ENCODE peak calls at places on chromosomes 4 and X, in eight cellular contexts. N is breast epithelium, D is lung, K is bronchial epithelial cell, I is psoas muscle, L is sigmoid colon, R is neural progenitor cell, M is GM23248. B is an unnamed sample.

GRCh38 chr4:95877636-95878035 is 37.7 kb downstream of the PDHA2 start:
- DNase-seq in N (no peak), D (no peak), K (peak; percentile 87), I (no peak), L (no peak), R (no peak), M (no peak), B (no peak)

GRCh38 chr4:156762851-156763250 is 208.7 kb downstream of the PDGFC start:
- DNase-seq in N (no peak), D (no peak), K (no peak), I (no peak), L (peak; percentile 62), R (no peak), M (no peak), B (no peak)

GRCh38 chrX:127038065-127038464 is 218.5 kb downstream of the PRR32 start:
- DNase-seq in N (no peak), D (no peak), K (peak; percentile 1), I (no peak), L (no peak), R (peak; percentile 6), M (no peak), B (no peak)

GRCh38 chr4:105093975-105094374 is 52.7 kb upstream of the TET2 start:
- DNase-seq in N (no peak), D (no peak), K (peak; percentile 52), I (no peak), L (no peak), R (no peak), M (no peak), B (no peak)

GRCh38 chr4:141609243-141609642 is 27.1 kb upstream of the IL15 start:
- DNase-seq in N (peak; percentile 24), D (peak; percentile 50), K (peak; percentile 56), I (no peak), L (no peak), R (peak; percentile 10), M (peak; percentile 2), B (no peak)

GRCh38 chrX:39619182-39620009 is 478.4 kb downstream of the BCOR start:
- DNase-seq in N (no peak), D (peak; percentile 39), K (peak; percentile 52), I (no peak), L (no peak), R (no peak), M (no peak), B (no peak)

GRCh38 chrX:53639257-53639656 is 47.3 kb downstream of the HUWE1 start:
- DNase-seq in N (no peak), D (no peak), K (no peak), I (no peak), L (no peak), R (no peak), M (no peak), B (no peak)

GRCh38 chr4:37389967-37390580 is 145.5 kb downstream of the NWD2 start:
- DNase-seq in N (no peak), D (no peak), K (peak; percentile 60), I (no peak), L (no peak), R (peak; percentile 70), M (peak; percentile 57), B (no peak)

GRCh38 chr4:152385551-152385950 is 150.3 kb downstream of the FBXW7 start:
- DNase-seq in N (no peak), D (no peak), K (peak; percentile 14), I (no peak), L (no peak), R (peak; percentile 3), M (peak; percentile 64), B (no peak)

GRCh38 chr4:150033937-150034336 is 44.3 kb upstream of the DCLK2 start:
- DNase-seq in N (no peak), D (no peak), K (peak; percentile 25), I (no peak), L (no peak), R (no peak), M (peak; percentile 12), B (no peak)

GRCh38 chrX:113947548-113947947 is 636.3 kb upstream of the HTR2C start:
- DNase-seq in N (no peak), D (no peak), K (no peak), I (no peak), L (no peak), R (peak; percentile 37), M (no peak), B (no peak)

GRCh38 chr4:125677665-125678307 is 363.0 kb downstream of the FAT4 start:
- DNase-seq in N (no peak), D (no peak), K (no peak), I (no peak), L (no peak), R (no peak), M (no peak), B (no peak)

GRCh38 chr4:138751290-138751689 is 264.3 kb upstream of the NOCT start:
- DNase-seq in N (no peak), D (no peak), K (peak; percentile 39), I (no peak), L (no peak), R (no peak), M (peak; percentile 84), B (no peak)

GRCh38 chr4:53914313-53915016 is 149.9 kb downstream of the CHIC2 start:
- DNase-seq in N (no peak), D (peak; percentile 52), K (peak; percentile 99), I (peak; percentile 34), L (no peak), R (no peak), M (peak; percentile 98), B (peak; percentile 84)

DNA sequence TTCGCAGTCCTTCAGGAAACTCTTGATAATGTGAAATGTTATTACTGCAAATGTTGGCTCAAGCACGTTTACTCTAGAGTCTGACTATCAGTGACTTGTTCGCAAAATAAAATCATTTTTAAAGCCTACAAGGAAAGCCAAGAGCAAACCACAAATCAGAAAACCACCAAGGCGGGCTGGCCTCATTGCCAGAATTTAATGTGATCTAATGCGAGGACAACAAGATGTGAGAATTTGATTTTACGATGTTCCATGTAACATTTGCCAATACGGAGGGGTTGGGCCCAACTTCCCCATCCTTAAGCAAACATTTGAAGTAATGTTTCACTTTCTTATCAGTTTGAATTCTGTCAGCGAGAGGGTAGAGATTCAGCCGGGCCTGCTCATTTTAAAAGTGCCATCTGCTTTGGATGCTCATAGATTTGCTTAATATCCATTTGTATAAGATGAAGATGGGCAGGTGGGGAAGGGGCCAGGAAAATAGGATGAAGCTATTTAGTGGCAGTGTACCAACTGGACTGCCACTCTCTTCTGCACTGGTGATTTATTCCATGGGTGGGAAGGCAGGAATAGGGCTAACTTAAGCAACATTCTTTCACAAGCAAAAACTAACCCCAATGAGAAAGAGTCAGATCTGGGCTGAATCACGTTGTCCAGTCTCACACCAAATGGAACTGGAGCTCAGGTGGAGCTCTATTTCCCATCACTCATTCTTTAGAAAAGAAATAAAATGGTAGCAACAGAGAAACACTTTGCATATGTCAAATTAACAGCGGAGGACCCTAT is 225.3 kb downstream of the ANAPC10 start:
- DNase-seq in N (no peak), D (no peak), K (no peak), I (no peak), L (no peak), R (no peak), M (no peak), B (no peak)
- H3K4me3 ChIP-seq in N (no peak overlapping the region), D (no peak overlapping the region), K (no peak overlapping the region), I (no peak overlapping the region), L (no peak overlapping the region), R (no peak overlapping the region), M (no peak overlapping the region), B (no peak overlapping the region)

GRCh38 chr4:3473251-3473942 is 10.3 kb downstream of the DOK7 start:
- DNase-seq in N (no peak), D (no peak), K (no peak), I (peak; percentile 34), L (no peak), R (peak; percentile 1), M (no peak), B (no peak)
- H3K27me3 ChIP-seq in N (no peaks in the 10 kb centered on the region), D (no peaks in the 10 kb centered on the region), K (peaks cover 41% of the 10 kb centered on the region), I (no peaks in the 10 kb centered on the region), L (no peaks in the 10 kb centered on the region), R (peaks cover 51% of the 10 kb centered on the region), M (no peaks in the 10 kb centered on the region), B (no peaks in the 10 kb centered on the region)

DNA sequence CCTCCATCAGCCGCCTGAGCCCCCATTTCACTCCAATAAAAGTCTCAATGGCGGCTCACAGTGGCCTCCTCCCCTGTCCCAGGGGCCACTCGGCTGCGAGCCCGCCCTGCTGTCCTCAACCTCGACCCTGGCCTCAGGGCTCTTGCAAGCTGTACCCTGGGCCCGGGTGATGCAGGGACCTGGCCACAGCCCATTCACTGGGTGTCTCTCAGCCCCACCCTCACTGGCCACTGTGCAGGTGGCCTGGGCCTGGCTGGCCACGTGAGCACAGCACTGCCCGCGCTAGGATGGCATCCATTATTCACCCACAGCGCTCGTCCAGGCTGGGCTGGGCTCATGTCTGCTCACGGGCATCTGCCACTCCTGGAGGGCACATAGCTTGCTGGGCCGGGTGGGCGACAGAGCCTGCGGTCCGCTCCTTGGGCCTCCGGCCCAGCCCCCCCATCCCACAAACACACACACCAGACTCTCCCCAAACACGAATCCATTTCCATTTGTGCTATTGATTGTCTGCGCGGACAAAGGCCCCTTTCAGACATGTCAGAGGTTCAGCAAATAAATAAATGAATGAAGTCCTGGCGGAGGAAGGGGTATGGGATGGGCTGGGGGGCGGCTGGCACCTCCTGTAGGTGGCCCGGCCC is 16.5 kb upstream of the FGFR3 start:
- DNase-seq in N (no peak), D (no peak), K (no peak), I (no peak), L (no peak), R (no peak), M (no peak), B (no peak)
- H3K4me3 ChIP-seq in N (no peak overlapping the region), D (no peak overlapping the region), K (no peak overlapping the region), I (no peak overlapping the region), L (no peak overlapping the region), R (no peak overlapping the region), M (no peak overlapping the region), B (no peak overlapping the region)

GRCh38 chr4:8123865-8124264 is 34.7 kb downstream of the ABLIM2 start:
- DNase-seq in N (no peak), D (no peak), K (no peak), I (no peak), L (no peak), R (no peak), M (no peak), B (no peak)

GRCh38 chr4:8126523-8126922 is 32.1 kb downstream of the ABLIM2 start:
- DNase-seq in N (no peak), D (no peak), K (no peak), I (no peak), L (no peak), R (no peak), M (no peak), B (no peak)

GRCh38 chr4:8123389-8123788 is 35.2 kb downstream of the ABLIM2 start:
- DNase-seq in N (no peak), D (no peak), K (no peak), I (no peak), L (no peak), R (peak; percentile 33), M (no peak), B (no peak)

GRCh38 chr4:8127051-8127798 is 31.4 kb downstream of the ABLIM2 start:
- DNase-seq in N (no peak), D (no peak), K (no peak), I (peak; percentile 69), L (no peak), R (no peak), M (no peak), B (no peak)

DNA sequence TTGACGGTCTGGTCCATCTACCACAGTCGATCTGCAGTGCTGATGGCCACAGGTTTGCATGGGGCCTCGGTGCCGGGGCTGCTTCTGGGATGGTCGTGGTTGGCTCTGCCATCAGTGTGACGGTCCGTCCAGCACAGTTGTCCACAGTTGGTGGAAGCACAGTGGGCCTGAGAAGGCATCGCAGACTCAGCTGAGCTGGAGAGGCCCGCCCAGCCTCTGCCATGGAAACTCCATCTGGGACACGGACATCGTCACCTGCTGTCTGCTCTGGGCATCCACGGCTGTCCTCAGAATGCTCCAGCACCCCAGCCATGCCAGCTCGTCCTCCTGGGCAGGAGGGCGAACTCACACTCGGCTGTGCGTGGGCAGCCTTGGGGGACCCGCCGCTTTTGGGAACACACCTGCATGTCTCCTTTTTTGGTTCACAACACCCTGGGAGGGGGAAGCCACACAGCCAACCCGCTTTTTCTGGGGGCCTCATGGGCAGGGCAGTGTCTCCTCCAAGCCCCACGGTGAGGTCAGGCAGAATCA is 33.0 kb downstream of the ABLIM2 start:
- DNase-seq in N (no peak), D (no peak), K (no peak), I (peak; percentile 57), L (no peak), R (no peak), M (no peak), B (no peak)
- H3K27me3 ChIP-seq in N (no peaks in the 10 kb centered on the region), D (no peaks in the 10 kb centered on the region), K (no peaks in the 10 kb centered on the region), I (no peaks in the 10 kb centered on the region), L (no peaks in the 10 kb centered on the region), R (no peaks in the 10 kb centered on the region), M (peaks cover 23% of the 10 kb centered on the region), B (peaks cover 8% of the 10 kb centered on the region)

B was measured in PC-9.